ENCODE peak calls at places on chromosomes 16 and 17, in seven cellular contexts. One of them, this sample, is unnamed.

GRCh38 chr17:1720856-1721386 is 3.6 kb upstream of the WDR81 start:
- DNase-seq in fibroblast of villous mesenchyme: peak
- DNase-seq in putamen: no peak
- DNase-seq in CD8-positive, alpha-beta T cell: peak
- DNase-seq in GM04503: no peak
- DNase-seq in WTC11: peak
- DNase-seq in HEK293T: peak
- DNase-seq in this sample: no peak

GRCh38 chr17:37299257-37299985 is 76.4 kb upstream of the C17orf78 start:
- DNase-seq in fibroblast of villous mesenchyme: peak
- DNase-seq in HEK293T: peak
- DNase-seq in GM04503: no peak
- DNase-seq in putamen: no peak
- DNase-seq in CD8-positive, alpha-beta T cell: no peak
- DNase-seq in WTC11: no peak
- DNase-seq in this sample: peak

GRCh38 chr16:1857433-1858097 is 14.4 kb downstream of the MEIOB start:
- DNase-seq in CD8-positive, alpha-beta T cell: no peak
- DNase-seq in HEK293T: no peak
- DNase-seq in WTC11: no peak
- DNase-seq in GM04503: no peak
- DNase-seq in fibroblast of villous mesenchyme: no peak
- DNase-seq in putamen: no peak
- DNase-seq in this sample: no peak

GRCh38 chr16:396605-397004 is 394 bp upstream of the NME4 start:
- DNase-seq in GM04503: no peak
- DNase-seq in HEK293T: peak
- DNase-seq in CD8-positive, alpha-beta T cell: no peak
- DNase-seq in fibroblast of villous mesenchyme: peak
- DNase-seq in putamen: no peak
- DNase-seq in WTC11: peak
- DNase-seq in this sample: no peak

GRCh38 chr16:26005336-26005735 is 313.6 kb downstream of the HS3ST4 start:
- DNase-seq in fibroblast of villous mesenchyme: no peak
- DNase-seq in GM04503: no peak
- DNase-seq in putamen: no peak
- DNase-seq in HEK293T: no peak
- DNase-seq in CD8-positive, alpha-beta T cell: no peak
- DNase-seq in WTC11: no peak
- DNase-seq in this sample: no peak

GRCh38 chr16:1812732-1813163 is 13.9 kb downstream of the HAGH start:
- DNase-seq in fibroblast of villous mesenchyme: peak
- DNase-seq in putamen: no peak
- DNase-seq in CD8-positive, alpha-beta T cell: peak
- DNase-seq in GM04503: peak
- DNase-seq in WTC11: peak
- DNase-seq in HEK293T: peak
- DNase-seq in this sample: no peak

GRCh38 chr16:51553910-51554309 is 402.8 kb upstream of the SALL1 start:
- DNase-seq in putamen: peak
- DNase-seq in WTC11: no peak
- DNase-seq in HEK293T: no peak
- DNase-seq in CD8-positive, alpha-beta T cell: no peak
- DNase-seq in GM04503: no peak
- DNase-seq in fibroblast of villous mesenchyme: peak
- DNase-seq in this sample: peak

GRCh38 chr17:1783834-1784611 is 22.2 kb downstream of the SERPINF1 start:
- DNase-seq in fibroblast of villous mesenchyme: peak
- DNase-seq in GM04503: peak
- DNase-seq in putamen: no peak
- DNase-seq in CD8-positive, alpha-beta T cell: no peak
- DNase-seq in HEK293T: peak
- DNase-seq in WTC11: no peak
- DNase-seq in this sample: peak

GRCh38 chr16:29011112-29011511 is 26.3 kb downstream of the LAT start:
- DNase-seq in putamen: no peak
- DNase-seq in GM04503: no peak
- DNase-seq in fibroblast of villous mesenchyme: no peak
- DNase-seq in WTC11: peak
- DNase-seq in CD8-positive, alpha-beta T cell: no peak
- DNase-seq in HEK293T: peak
- DNase-seq in this sample: no peak

GRCh38 chr16:48081656-48082055 is 74.1 kb downstream of the ABCC12 start:
- DNase-seq in WTC11: no peak
- DNase-seq in GM04503: peak
- DNase-seq in putamen: no peak
- DNase-seq in HEK293T: no peak
- DNase-seq in CD8-positive, alpha-beta T cell: no peak
- DNase-seq in fibroblast of villous mesenchyme: peak
- DNase-seq in this sample: no peak

GRCh38 chr17:72460711-72461110 is 339.9 kb downstream of the SOX9 start:
- DNase-seq in fibroblast of villous mesenchyme: no peak
- DNase-seq in GM04503: no peak
- DNase-seq in WTC11: no peak
- DNase-seq in HEK293T: no peak
- DNase-seq in CD8-positive, alpha-beta T cell: no peak
- DNase-seq in putamen: no peak
- DNase-seq in this sample: no peak

GRCh38 chr17:44204453-44204882 is 4.8 kb upstream of the ATXN7L3 start:
- DNase-seq in CD8-positive, alpha-beta T cell: no peak
- DNase-seq in HEK293T: no peak
- DNase-seq in GM04503: no peak
- DNase-seq in putamen: no peak
- DNase-seq in fibroblast of villous mesenchyme: peak
- DNase-seq in WTC11: no peak
- DNase-seq in this sample: no peak

GRCh38 chr17:50110591-50111349 is 15.6 kb downstream of the PDK2 start:
- DNase-seq in WTC11: no peak
- DNase-seq in HEK293T: no peak
- DNase-seq in putamen: no peak
- DNase-seq in CD8-positive, alpha-beta T cell: no peak
- DNase-seq in GM04503: no peak
- DNase-seq in fibroblast of villous mesenchyme: no peak
- DNase-seq in this sample: no peak

GRCh38 chr16:1863681-1864460 is 8.1 kb downstream of the MEIOB start:
- DNase-seq in HEK293T: no peak
- DNase-seq in fibroblast of villous mesenchyme: peak
- DNase-seq in putamen: peak
- DNase-seq in CD8-positive, alpha-beta T cell: no peak
- DNase-seq in GM04503: no peak
- DNase-seq in WTC11: no peak
- DNase-seq in this sample: peak

GRCh38 chr16:2841606-2842339 is 11.7 kb downstream of the ZG16B start:
- DNase-seq in WTC11: no peak
- DNase-seq in fibroblast of villous mesenchyme: no peak
- DNase-seq in HEK293T: no peak
- DNase-seq in CD8-positive, alpha-beta T cell: peak
- DNase-seq in GM04503: no peak
- DNase-seq in putamen: no peak
- DNase-seq in this sample: no peak

GRCh38 chr16:72568502-72568901 is 396.5 kb upstream of the PMFBP1 start:
- DNase-seq in GM04503: no peak
- DNase-seq in putamen: no peak
- DNase-seq in CD8-positive, alpha-beta T cell: no peak
- DNase-seq in WTC11: no peak
- DNase-seq in fibroblast of villous mesenchyme: no peak
- DNase-seq in HEK293T: no peak
- DNase-seq in this sample: no peak

GRCh38 chr16:71467810-71468209 is 5.8 kb upstream of the ZNF23 start:
- DNase-seq in CD8-positive, alpha-beta T cell: peak
- DNase-seq in WTC11: peak
- DNase-seq in HEK293T: peak
- DNase-seq in GM04503: no peak
- DNase-seq in fibroblast of villous mesenchyme: peak
- DNase-seq in putamen: no peak
- DNase-seq in this sample: no peak

GRCh38 chr16:35181422-35182030 is 1722.1 kb downstream of the TP53TG3F start:
- DNase-seq in CD8-positive, alpha-beta T cell: no peak
- DNase-seq in fibroblast of villous mesenchyme: no peak
- DNase-seq in HEK293T: no peak
- DNase-seq in GM04503: no peak
- DNase-seq in WTC11: no peak
- DNase-seq in putamen: no peak
- DNase-seq in this sample: no peak

GRCh38 chr17:49748791-49749190 is 15.1 kb downstream of the FAM117A start:
- DNase-seq in putamen: no peak
- DNase-seq in WTC11: no peak
- DNase-seq in fibroblast of villous mesenchyme: no peak
- DNase-seq in GM04503: no peak
- DNase-seq in HEK293T: no peak
- DNase-seq in CD8-positive, alpha-beta T cell: peak
- DNase-seq in this sample: no peak

GRCh38 chr17:46013502-46014165 is 14.6 kb downstream of the STH start:
- DNase-seq in WTC11: no peak
- DNase-seq in CD8-positive, alpha-beta T cell: no peak
- DNase-seq in putamen: peak
- DNase-seq in HEK293T: no peak
- DNase-seq in GM04503: peak
- DNase-seq in fibroblast of villous mesenchyme: peak
- DNase-seq in this sample: peak

GRCh38 chr16:69830146-69830533 is 68.0 kb downstream of the WWP2 start:
- DNase-seq in GM04503: no peak
- DNase-seq in putamen: no peak
- DNase-seq in HEK293T: no peak
- DNase-seq in WTC11: no peak
- DNase-seq in fibroblast of villous mesenchyme: no peak
- DNase-seq in CD8-positive, alpha-beta T cell: no peak
- DNase-seq in this sample: no peak

GRCh38 chr16:30736995-30737793 is 11.0 kb upstream of the PHKG2 start:
- DNase-seq in CD8-positive, alpha-beta T cell: no peak
- DNase-seq in WTC11: no peak
- DNase-seq in HEK293T: no peak
- DNase-seq in fibroblast of villous mesenchyme: no peak
- DNase-seq in putamen: no peak
- DNase-seq in GM04503: no peak
- DNase-seq in this sample: no peak

GRCh38 chr16:57726433-57726947 is 9.1 kb upstream of the KATNB1 start:
- DNase-seq in fibroblast of villous mesenchyme: no peak
- DNase-seq in GM04503: no peak
- DNase-seq in putamen: no peak
- DNase-seq in WTC11: no peak
- DNase-seq in HEK293T: no peak
- DNase-seq in CD8-positive, alpha-beta T cell: no peak
- DNase-seq in this sample: no peak

GRCh38 chr17:58330544-58330996 is 2.0 kb upstream of the TSPOAP1 start:
- DNase-seq in HEK293T: no peak
- DNase-seq in CD8-positive, alpha-beta T cell: no peak
- DNase-seq in GM04503: no peak
- DNase-seq in WTC11: no peak
- DNase-seq in fibroblast of villous mesenchyme: no peak
- DNase-seq in putamen: no peak
- DNase-seq in this sample: no peak

GRCh38 chr16:29665294-29666077 is 2.4 kb downstream of the SPN start:
- DNase-seq in HEK293T: no peak
- DNase-seq in fibroblast of villous mesenchyme: no peak
- DNase-seq in putamen: no peak
- DNase-seq in GM04503: no peak
- DNase-seq in CD8-positive, alpha-beta T cell: peak
- DNase-seq in WTC11: no peak
- DNase-seq in this sample: no peak

GRCh38 chr16:29226782-29227181 is 179.7 kb downstream of the NPIPB11 start:
- DNase-seq in WTC11: no peak
- DNase-seq in HEK293T: no peak
- DNase-seq in putamen: no peak
- DNase-seq in fibroblast of villous mesenchyme: no peak
- DNase-seq in GM04503: no peak
- DNase-seq in CD8-positive, alpha-beta T cell: no peak
- DNase-seq in this sample: no peak

GRCh38 chr17:45052052-45052772 is 780 bp upstream of the DCAKD start:
- DNase-seq in GM04503: no peak
- DNase-seq in putamen: no peak
- DNase-seq in CD8-positive, alpha-beta T cell: peak
- DNase-seq in HEK293T: no peak
- DNase-seq in fibroblast of villous mesenchyme: peak
- DNase-seq in WTC11: peak
- DNase-seq in this sample: peak

GRCh38 chr16:89563639-89564392 is 3.3 kb downstream of the RPL13 start:
- DNase-seq in fibroblast of villous mesenchyme: no peak
- DNase-seq in WTC11: no peak
- DNase-seq in putamen: no peak
- DNase-seq in CD8-positive, alpha-beta T cell: no peak
- DNase-seq in GM04503: no peak
- DNase-seq in HEK293T: no peak
- DNase-seq in this sample: no peak

GRCh38 chr17:2689411-2690164 is 22.0 kb downstream of the CLUH start:
- DNase-seq in HEK293T: peak
- DNase-seq in putamen: no peak
- DNase-seq in WTC11: no peak
- DNase-seq in GM04503: no peak
- DNase-seq in CD8-positive, alpha-beta T cell: no peak
- DNase-seq in fibroblast of villous mesenchyme: no peak
- DNase-seq in this sample: no peak

GRCh38 chr16:64926476-64926875 is 195.4 kb downstream of the CDH11 start:
- DNase-seq in fibroblast of villous mesenchyme: no peak
- DNase-seq in CD8-positive, alpha-beta T cell: no peak
- DNase-seq in HEK293T: no peak
- DNase-seq in putamen: no peak
- DNase-seq in GM04503: no peak
- DNase-seq in WTC11: no peak
- DNase-seq in this sample: no peak

GRCh38 chr17:10743316-10744009 is 13.6 kb upstream of the TMEM220 start:
- DNase-seq in HEK293T: no peak
- DNase-seq in fibroblast of villous mesenchyme: peak
- DNase-seq in CD8-positive, alpha-beta T cell: no peak
- DNase-seq in WTC11: no peak
- DNase-seq in putamen: peak
- DNase-seq in GM04503: peak
- DNase-seq in this sample: peak

GRCh38 chr16:68355447-68356248 is 44.8 kb downstream of the PRMT7 start:
- DNase-seq in fibroblast of villous mesenchyme: no peak
- DNase-seq in putamen: no peak
- DNase-seq in WTC11: peak
- DNase-seq in CD8-positive, alpha-beta T cell: no peak
- DNase-seq in HEK293T: no peak
- DNase-seq in GM04503: no peak
- DNase-seq in this sample: no peak

GRCh38 chr16:53967172-53967571 is 263.2 kb downstream of the FTO start:
- DNase-seq in GM04503: no peak
- DNase-seq in WTC11: no peak
- DNase-seq in fibroblast of villous mesenchyme: no peak
- DNase-seq in putamen: peak
- DNase-seq in HEK293T: no peak
- DNase-seq in CD8-positive, alpha-beta T cell: no peak
- DNase-seq in this sample: peak

GRCh38 chr16:48271728-48272127 is 24.4 kb upstream of the ABCC11 start:
- DNase-seq in WTC11: no peak
- DNase-seq in fibroblast of villous mesenchyme: no peak
- DNase-seq in putamen: no peak
- DNase-seq in HEK293T: no peak
- DNase-seq in CD8-positive, alpha-beta T cell: no peak
- DNase-seq in GM04503: no peak
- DNase-seq in this sample: no peak

GRCh38 chr17:36496018-36496789 is 9.7 kb downstream of the ZNHIT3 start:
- DNase-seq in CD8-positive, alpha-beta T cell: no peak
- DNase-seq in fibroblast of villous mesenchyme: peak
- DNase-seq in GM04503: no peak
- DNase-seq in HEK293T: no peak
- DNase-seq in WTC11: no peak
- DNase-seq in putamen: peak
- DNase-seq in this sample: peak

GRCh38 chr16:80563807-80564206 is 23.0 kb downstream of the DYNLRB2 start:
- DNase-seq in GM04503: no peak
- DNase-seq in CD8-positive, alpha-beta T cell: no peak
- DNase-seq in fibroblast of villous mesenchyme: no peak
- DNase-seq in putamen: no peak
- DNase-seq in HEK293T: no peak
- DNase-seq in WTC11: no peak
- DNase-seq in this sample: no peak

GRCh38 chr17:28087743-28088142 is 45.3 kb downstream of the NLK start:
- DNase-seq in CD8-positive, alpha-beta T cell: no peak
- DNase-seq in WTC11: no peak
- DNase-seq in fibroblast of villous mesenchyme: no peak
- DNase-seq in putamen: no peak
- DNase-seq in GM04503: no peak
- DNase-seq in HEK293T: no peak
- DNase-seq in this sample: no peak

This sample was measured in globus pallidus.